ENCODE peak calls at places on chromosome 9, in nine cellular contexts. One of them, this sample, is unnamed.

GRCh38 chr9:19057033-19057432 is 7.8 kb downstream of the RRAGA start:
- DNase-seq in kidney tubule cell: no peak
- DNase-seq in Calu3: no peak
- DNase-seq in NAMALWA: no peak
- DNase-seq in HT1080: no peak
- DNase-seq in adipocyte: no peak
- DNase-seq in aorta: no peak
- DNase-seq in activated T-helper 9 cell treated with anti-CD3 and anti-CD28 coated beads, Interleukin-2, amount 50 U/mL, for 16 hours: no peak
- DNase-seq in glutamatergic neuron: no peak
- DNase-seq in this sample: no peak

GRCh38 chr9:130713286-130713975 is 19.9 kb downstream of the EXOSC2 start:
- DNase-seq in kidney tubule cell: peak; percentile 30
- DNase-seq in Calu3: no peak
- DNase-seq in NAMALWA: peak; percentile 29
- DNase-seq in HT1080: no peak
- DNase-seq in adipocyte: peak; percentile 79
- DNase-seq in aorta: no peak
- DNase-seq in activated T-helper 9 cell treated with anti-CD3 and anti-CD28 coated beads, Interleukin-2, amount 50 U/mL, for 16 hours: no peak
- DNase-seq in glutamatergic neuron: peak; percentile 22
- DNase-seq in this sample: no peak

GRCh38 chr9:127498298-127498697 is 47.0 kb downstream of the LRSAM1 start:
- DNase-seq in kidney tubule cell: no peak
- DNase-seq in Calu3: no peak
- DNase-seq in NAMALWA: no peak
- DNase-seq in HT1080: no peak
- DNase-seq in adipocyte: no peak
- DNase-seq in aorta: no peak
- DNase-seq in activated T-helper 9 cell treated with anti-CD3 and anti-CD28 coated beads, Interleukin-2, amount 50 U/mL, for 16 hours: no peak
- DNase-seq in glutamatergic neuron: no peak
- DNase-seq in this sample: no peak

GRCh38 chr9:137467161-137467581 is 8.0 kb upstream of the NSMF start:
- DNase-seq in kidney tubule cell: no peak
- DNase-seq in Calu3: no peak
- DNase-seq in NAMALWA: no peak
- DNase-seq in HT1080: no peak
- DNase-seq in adipocyte: no peak
- DNase-seq in aorta: peak; percentile 70
- DNase-seq in activated T-helper 9 cell treated with anti-CD3 and anti-CD28 coated beads, Interleukin-2, amount 50 U/mL, for 16 hours: no peak
- DNase-seq in glutamatergic neuron: no peak
- DNase-seq in this sample: no peak

GRCh38 chr9:16718952-16719351 is 151.5 kb downstream of the BNC2 start:
- DNase-seq in kidney tubule cell: no peak
- DNase-seq in Calu3: no peak
- DNase-seq in NAMALWA: no peak
- DNase-seq in HT1080: no peak
- DNase-seq in adipocyte: no peak
- DNase-seq in aorta: no peak
- DNase-seq in activated T-helper 9 cell treated with anti-CD3 and anti-CD28 coated beads, Interleukin-2, amount 50 U/mL, for 16 hours: no peak
- DNase-seq in glutamatergic neuron: no peak
- DNase-seq in this sample: no peak

GRCh38 chr9:6931913-6932312 is 174.1 kb downstream of the KDM4C start:
- DNase-seq in kidney tubule cell: peak; percentile 96
- DNase-seq in Calu3: no peak
- DNase-seq in NAMALWA: no peak
- DNase-seq in HT1080: peak; percentile 88
- DNase-seq in adipocyte: peak; percentile 67
- DNase-seq in aorta: no peak
- DNase-seq in activated T-helper 9 cell treated with anti-CD3 and anti-CD28 coated beads, Interleukin-2, amount 50 U/mL, for 16 hours: no peak
- DNase-seq in glutamatergic neuron: no peak
- DNase-seq in this sample: no peak

GRCh38 chr9:112029921-112030444 is 133.4 kb downstream of the UGCG start:
- DNase-seq in kidney tubule cell: peak; percentile 94
- DNase-seq in Calu3: peak; percentile 71
- DNase-seq in NAMALWA: no peak
- DNase-seq in HT1080: peak; percentile 41
- DNase-seq in adipocyte: peak; percentile 69
- DNase-seq in aorta: no peak
- DNase-seq in activated T-helper 9 cell treated with anti-CD3 and anti-CD28 coated beads, Interleukin-2, amount 50 U/mL, for 16 hours: no peak
- DNase-seq in glutamatergic neuron: no peak
- DNase-seq in this sample: no peak

GRCh38 chr9:137058651-137059234 is 4.9 kb upstream of the ENTPD2 start:
- DNase-seq in kidney tubule cell: no peak
- DNase-seq in Calu3: no peak
- DNase-seq in NAMALWA: peak; percentile 58
- DNase-seq in HT1080: no peak
- DNase-seq in adipocyte: no peak
- DNase-seq in aorta: no peak
- DNase-seq in activated T-helper 9 cell treated with anti-CD3 and anti-CD28 coated beads, Interleukin-2, amount 50 U/mL, for 16 hours: no peak
- DNase-seq in glutamatergic neuron: no peak
- DNase-seq in this sample: no peak

GRCh38 chr9:14437336-14438231 is 123.6 kb upstream of the NFIB start:
- DNase-seq in kidney tubule cell: peak; percentile 80
- DNase-seq in Calu3: no peak
- DNase-seq in NAMALWA: no peak
- DNase-seq in HT1080: no peak
- DNase-seq in adipocyte: no peak
- DNase-seq in aorta: no peak
- DNase-seq in activated T-helper 9 cell treated with anti-CD3 and anti-CD28 coated beads, Interleukin-2, amount 50 U/mL, for 16 hours: no peak
- DNase-seq in glutamatergic neuron: no peak
- DNase-seq in this sample: no peak

GRCh38 chr9:81627481-81627880 is 61.9 kb downstream of the TLE1 start:
- DNase-seq in kidney tubule cell: no peak
- DNase-seq in Calu3: no peak
- DNase-seq in NAMALWA: no peak
- DNase-seq in HT1080: no peak
- DNase-seq in adipocyte: no peak
- DNase-seq in aorta: no peak
- DNase-seq in activated T-helper 9 cell treated with anti-CD3 and anti-CD28 coated beads, Interleukin-2, amount 50 U/mL, for 16 hours: no peak
- DNase-seq in glutamatergic neuron: no peak
- DNase-seq in this sample: no peak

GRCh38 chr9:34343090-34343489 is 13.7 kb downstream of the NUDT2 start:
- DNase-seq in kidney tubule cell: no peak
- DNase-seq in Calu3: no peak
- DNase-seq in NAMALWA: no peak
- DNase-seq in HT1080: no peak
- DNase-seq in adipocyte: no peak
- DNase-seq in aorta: peak; percentile 91
- DNase-seq in activated T-helper 9 cell treated with anti-CD3 and anti-CD28 coated beads, Interleukin-2, amount 50 U/mL, for 16 hours: no peak
- DNase-seq in glutamatergic neuron: no peak
- DNase-seq in this sample: no peak

GRCh38 chr9:35666045-35666444 is 1.1 kb upstream of the ARHGEF39 start:
- DNase-seq in kidney tubule cell: no peak
- DNase-seq in Calu3: no peak
- DNase-seq in NAMALWA: no peak
- DNase-seq in HT1080: no peak
- DNase-seq in adipocyte: no peak
- DNase-seq in aorta: no peak
- DNase-seq in activated T-helper 9 cell treated with anti-CD3 and anti-CD28 coated beads, Interleukin-2, amount 50 U/mL, for 16 hours: no peak
- DNase-seq in glutamatergic neuron: no peak
- DNase-seq in this sample: no peak

GRCh38 chr9:100554935-100555401 is 22.9 kb upstream of the CAVIN4 start:
- DNase-seq in kidney tubule cell: no peak
- DNase-seq in Calu3: no peak
- DNase-seq in NAMALWA: no peak
- DNase-seq in HT1080: no peak
- DNase-seq in adipocyte: peak; percentile 36
- DNase-seq in aorta: no peak
- DNase-seq in activated T-helper 9 cell treated with anti-CD3 and anti-CD28 coated beads, Interleukin-2, amount 50 U/mL, for 16 hours: no peak
- DNase-seq in glutamatergic neuron: no peak
- DNase-seq in this sample: no peak

GRCh38 chr9:14302405-14302804 is 11.5 kb downstream of the NFIB start:
- DNase-seq in kidney tubule cell: peak; percentile 29
- DNase-seq in Calu3: no peak
- DNase-seq in NAMALWA: no peak
- DNase-seq in HT1080: no peak
- DNase-seq in adipocyte: peak; percentile 14
- DNase-seq in aorta: no peak
- DNase-seq in activated T-helper 9 cell treated with anti-CD3 and anti-CD28 coated beads, Interleukin-2, amount 50 U/mL, for 16 hours: no peak
- DNase-seq in glutamatergic neuron: no peak
- DNase-seq in this sample: no peak

GRCh38 chr9:136686794-136687711 is at the start of gene AGPAT2:
- DNase-seq in kidney tubule cell: peak; percentile 54
- DNase-seq in Calu3: peak; percentile 78
- DNase-seq in NAMALWA: peak; percentile 52
- DNase-seq in HT1080: peak; percentile 38
- DNase-seq in adipocyte: peak; percentile 82
- DNase-seq in aorta: peak; percentile 91
- DNase-seq in activated T-helper 9 cell treated with anti-CD3 and anti-CD28 coated beads, Interleukin-2, amount 50 U/mL, for 16 hours: peak; percentile 47
- DNase-seq in glutamatergic neuron: peak; percentile 78
- DNase-seq in this sample: no peak

GRCh38 chr9:133948138-133948537 is 44.0 kb downstream of the VAV2 start:
- DNase-seq in kidney tubule cell: no peak
- DNase-seq in Calu3: no peak
- DNase-seq in NAMALWA: no peak
- DNase-seq in HT1080: no peak
- DNase-seq in adipocyte: no peak
- DNase-seq in aorta: peak; percentile 69
- DNase-seq in activated T-helper 9 cell treated with anti-CD3 and anti-CD28 coated beads, Interleukin-2, amount 50 U/mL, for 16 hours: no peak
- DNase-seq in glutamatergic neuron: no peak
- DNase-seq in this sample: no peak

GRCh38 chr9:95626885-95627558 is 110.3 kb upstream of the PTCH1 start:
- DNase-seq in kidney tubule cell: peak; percentile 94
- DNase-seq in Calu3: peak; percentile 17
- DNase-seq in NAMALWA: no peak
- DNase-seq in HT1080: peak; percentile 62
- DNase-seq in adipocyte: no peak
- DNase-seq in aorta: peak; percentile 93
- DNase-seq in activated T-helper 9 cell treated with anti-CD3 and anti-CD28 coated beads, Interleukin-2, amount 50 U/mL, for 16 hours: peak; percentile 14
- DNase-seq in glutamatergic neuron: no peak
- DNase-seq in this sample: no peak

GRCh38 chr9:86549434-86549833 is 195.2 kb upstream of the TUT7 start:
- DNase-seq in kidney tubule cell: peak; percentile 30
- DNase-seq in Calu3: no peak
- DNase-seq in NAMALWA: no peak
- DNase-seq in HT1080: peak; percentile 88
- DNase-seq in adipocyte: peak; percentile 89
- DNase-seq in aorta: no peak
- DNase-seq in activated T-helper 9 cell treated with anti-CD3 and anti-CD28 coated beads, Interleukin-2, amount 50 U/mL, for 16 hours: no peak
- DNase-seq in glutamatergic neuron: no peak
- DNase-seq in this sample: no peak

GRCh38 chr9:98625728-98626127 is 83.0 kb downstream of the GABBR2 start:
- DNase-seq in kidney tubule cell: no peak
- DNase-seq in Calu3: no peak
- DNase-seq in NAMALWA: no peak
- DNase-seq in HT1080: no peak
- DNase-seq in adipocyte: no peak
- DNase-seq in aorta: no peak
- DNase-seq in activated T-helper 9 cell treated with anti-CD3 and anti-CD28 coated beads, Interleukin-2, amount 50 U/mL, for 16 hours: no peak
- DNase-seq in glutamatergic neuron: no peak
- DNase-seq in this sample: no peak

GRCh38 chr9:115691686-115692085 is 461.9 kb upstream of the PAPPA start:
- DNase-seq in kidney tubule cell: peak; percentile 68
- DNase-seq in Calu3: no peak
- DNase-seq in NAMALWA: no peak
- DNase-seq in HT1080: peak; percentile 83
- DNase-seq in adipocyte: peak; percentile 80
- DNase-seq in aorta: no peak
- DNase-seq in activated T-helper 9 cell treated with anti-CD3 and anti-CD28 coated beads, Interleukin-2, amount 50 U/mL, for 16 hours: no peak
- DNase-seq in glutamatergic neuron: no peak
- DNase-seq in this sample: no peak

GRCh38 chr9:129341197-129341990 is 163.3 kb upstream of the IER5L start:
- DNase-seq in kidney tubule cell: no peak
- DNase-seq in Calu3: no peak
- DNase-seq in NAMALWA: no peak
- DNase-seq in HT1080: no peak
- DNase-seq in adipocyte: no peak
- DNase-seq in aorta: no peak
- DNase-seq in activated T-helper 9 cell treated with anti-CD3 and anti-CD28 coated beads, Interleukin-2, amount 50 U/mL, for 16 hours: no peak
- DNase-seq in glutamatergic neuron: no peak
- DNase-seq in this sample: no peak

GRCh38 chr9:76049341-76049740 is 158.9 kb downstream of the PCSK5 start:
- DNase-seq in kidney tubule cell: no peak
- DNase-seq in Calu3: peak; percentile 5
- DNase-seq in NAMALWA: no peak
- DNase-seq in HT1080: no peak
- DNase-seq in adipocyte: no peak
- DNase-seq in aorta: no peak
- DNase-seq in activated T-helper 9 cell treated with anti-CD3 and anti-CD28 coated beads, Interleukin-2, amount 50 U/mL, for 16 hours: no peak
- DNase-seq in glutamatergic neuron: no peak
- DNase-seq in this sample: no peak

GRCh38 chr9:113599647-113600476 is 136.3 kb downstream of the RGS3 start:
- DNase-seq in kidney tubule cell: peak; percentile 72
- DNase-seq in Calu3: no peak
- DNase-seq in NAMALWA: no peak
- DNase-seq in HT1080: peak; percentile 71
- DNase-seq in adipocyte: peak; percentile 73
- DNase-seq in aorta: peak; percentile 83
- DNase-seq in activated T-helper 9 cell treated with anti-CD3 and anti-CD28 coated beads, Interleukin-2, amount 50 U/mL, for 16 hours: no peak
- DNase-seq in glutamatergic neuron: no peak
- DNase-seq in this sample: no peak

GRCh38 chr9:72978724-72979123 is 25.9 kb upstream of the ALDH1A1 start:
- DNase-seq in kidney tubule cell: peak; percentile 37
- DNase-seq in Calu3: peak; percentile 3
- DNase-seq in NAMALWA: no peak
- DNase-seq in HT1080: peak; percentile 73
- DNase-seq in adipocyte: peak; percentile 78
- DNase-seq in aorta: no peak
- DNase-seq in activated T-helper 9 cell treated with anti-CD3 and anti-CD28 coated beads, Interleukin-2, amount 50 U/mL, for 16 hours: no peak
- DNase-seq in glutamatergic neuron: no peak
- DNase-seq in this sample: no peak

GRCh38 chr9:136742640-136743391 is at the start of gene LCN10:
- DNase-seq in kidney tubule cell: no peak
- DNase-seq in Calu3: peak; percentile 43
- DNase-seq in NAMALWA: no peak
- DNase-seq in HT1080: no peak
- DNase-seq in adipocyte: no peak
- DNase-seq in aorta: no peak
- DNase-seq in activated T-helper 9 cell treated with anti-CD3 and anti-CD28 coated beads, Interleukin-2, amount 50 U/mL, for 16 hours: no peak
- DNase-seq in glutamatergic neuron: no peak
- DNase-seq in this sample: no peak

GRCh38 chr9:95120781-95121370 is 196.6 kb downstream of the FANCC start:
- DNase-seq in kidney tubule cell: no peak
- DNase-seq in Calu3: no peak
- DNase-seq in NAMALWA: no peak
- DNase-seq in HT1080: no peak
- DNase-seq in adipocyte: no peak
- DNase-seq in aorta: no peak
- DNase-seq in activated T-helper 9 cell treated with anti-CD3 and anti-CD28 coated beads, Interleukin-2, amount 50 U/mL, for 16 hours: no peak
- DNase-seq in glutamatergic neuron: no peak
- DNase-seq in this sample: no peak

GRCh38 chr9:129397335-129397734 is 219.3 kb upstream of the IER5L start:
- DNase-seq in kidney tubule cell: no peak
- DNase-seq in Calu3: no peak
- DNase-seq in NAMALWA: no peak
- DNase-seq in HT1080: no peak
- DNase-seq in adipocyte: no peak
- DNase-seq in aorta: peak; percentile 2
- DNase-seq in activated T-helper 9 cell treated with anti-CD3 and anti-CD28 coated beads, Interleukin-2, amount 50 U/mL, for 16 hours: no peak
- DNase-seq in glutamatergic neuron: no peak
- DNase-seq in this sample: no peak

GRCh38 chr9:71592400-71592799 is 175.9 kb downstream of the CEMIP2 start:
- DNase-seq in kidney tubule cell: peak; percentile 90
- DNase-seq in Calu3: no peak
- DNase-seq in NAMALWA: no peak
- DNase-seq in HT1080: peak; percentile 7
- DNase-seq in adipocyte: no peak
- DNase-seq in aorta: no peak
- DNase-seq in activated T-helper 9 cell treated with anti-CD3 and anti-CD28 coated beads, Interleukin-2, amount 50 U/mL, for 16 hours: no peak
- DNase-seq in glutamatergic neuron: no peak
- DNase-seq in this sample: no peak

GRCh38 chr9:113675475-113675941 is 200.6 kb upstream of the ZNF618 start:
- DNase-seq in kidney tubule cell: peak; percentile 87
- DNase-seq in Calu3: no peak
- DNase-seq in NAMALWA: no peak
- DNase-seq in HT1080: peak; percentile 100
- DNase-seq in adipocyte: peak; percentile 79
- DNase-seq in aorta: peak; percentile 91
- DNase-seq in activated T-helper 9 cell treated with anti-CD3 and anti-CD28 coated beads, Interleukin-2, amount 50 U/mL, for 16 hours: no peak
- DNase-seq in glutamatergic neuron: no peak
- DNase-seq in this sample: peak; percentile 66

GRCh38 chr9:35579130-35579529 is 25.9 kb upstream of the TESK1 start:
- DNase-seq in kidney tubule cell: peak; percentile 57
- DNase-seq in Calu3: no peak
- DNase-seq in NAMALWA: no peak
- DNase-seq in HT1080: peak; percentile 48
- DNase-seq in adipocyte: no peak
- DNase-seq in aorta: no peak
- DNase-seq in activated T-helper 9 cell treated with anti-CD3 and anti-CD28 coated beads, Interleukin-2, amount 50 U/mL, for 16 hours: no peak
- DNase-seq in glutamatergic neuron: no peak
- DNase-seq in this sample: no peak

GRCh38 chr9:96117398-96118060 is 184.4 kb downstream of the HSD17B3 start:
- DNase-seq in kidney tubule cell: no peak
- DNase-seq in Calu3: no peak
- DNase-seq in NAMALWA: no peak
- DNase-seq in HT1080: peak; percentile 11
- DNase-seq in adipocyte: no peak
- DNase-seq in aorta: no peak
- DNase-seq in activated T-helper 9 cell treated with anti-CD3 and anti-CD28 coated beads, Interleukin-2, amount 50 U/mL, for 16 hours: no peak
- DNase-seq in glutamatergic neuron: no peak
- DNase-seq in this sample: no peak